ENCODE peak calls at places on chromosomes 13 and 19, in eight cellular contexts. T is T-helper 2 cell, J is cardiac fibroblast, X is head of caudate nucleus, A is GM23338, L is Calu3, V is NCI-H1694 treated with DMSO at 0.1 percent for 48 hours, K is B cell. Q is an unnamed sample.

GRCh38 chr13:21511841-21512240 is 52.7 kb upstream of the ZDHHC20 start:
- DNase-seq in T (no peak), J (peak; percentile 4), X (no peak), A (no peak), L (no peak), V (peak; percentile 75), K (no peak), Q (no peak)

GRCh38 chr13:42333613-42334328 is 61.8 kb downstream of the AKAP11 start:
- DNase-seq in T (no peak), J (peak; percentile 71), X (no peak), A (peak; percentile 80), L (peak; percentile 12), V (no peak), K (peak; percentile 14), Q (peak; percentile 59)

GRCh38 chr19:1416014-1416841 is 8.8 kb downstream of the DAZAP1 start:
- DNase-seq in T (no peak), J (no peak), X (no peak), A (no peak), L (no peak), V (no peak), K (no peak), Q (no peak)

GRCh38 chr19:5932593-5933262 is 18.7 kb downstream of the CAPS start:
- DNase-seq in T (no peak), J (no peak), X (no peak), A (no peak), L (no peak), V (no peak), K (no peak), Q (no peak)

GRCh38 chr19:4052114-4052992 is 14.3 kb downstream of the ZBTB7A start:
- DNase-seq in T (no peak), J (no peak), X (peak; percentile 73), A (no peak), L (peak; percentile 93), V (no peak), K (no peak), Q (no peak)

GRCh38 chr13:67574320-67575233 is 344.4 kb upstream of the PCDH9 start:
- DNase-seq in T (no peak), J (peak; percentile 42), X (no peak), A (no peak), L (no peak), V (no peak), K (no peak), Q (no peak)

GRCh38 chr13:100454876-100455275 is 133.7 kb downstream of the GGACT start:
- DNase-seq in T (no peak), J (peak; percentile 35), X (no peak), A (no peak), L (peak; percentile 3), V (no peak), K (no peak), Q (no peak)

GRCh38 chr19:4327252-4327876 is 11.3 kb downstream of the STAP2 start:
- DNase-seq in T (peak; percentile 48), J (peak; percentile 67), X (peak; percentile 71), A (peak; percentile 99), L (no peak), V (no peak), K (peak; percentile 58), Q (peak; percentile 71)

GRCh38 chr13:30129411-30129810 is 177.9 kb downstream of the KATNAL1 start:
- DNase-seq in T (no peak), J (no peak), X (no peak), A (no peak), L (no peak), V (peak; percentile 16), K (no peak), Q (no peak)

GRCh38 chr19:30095171-30095570 is 153.1 kb downstream of the URI1 start:
- DNase-seq in T (no peak), J (no peak), X (no peak), A (no peak), L (no peak), V (no peak), K (no peak), Q (no peak)

GRCh38 chr13:112892759-112893569 is 76.0 kb upstream of the MCF2L start:
- DNase-seq in T (no peak), J (no peak), X (no peak), A (no peak), L (peak; percentile 15), V (no peak), K (peak; percentile 65), Q (peak; percentile 64)

GRCh38 chr19:34436716-34437115 is 8.5 kb downstream of the UBA2 start:
- DNase-seq in T (no peak), J (peak; percentile 56), X (no peak), A (no peak), L (no peak), V (no peak), K (no peak), Q (no peak)

GRCh38 chr13:58953638-58954037 is 1210.1 kb downstream of the DIAPH3 start:
- DNase-seq in T (no peak), J (no peak), X (no peak), A (no peak), L (no peak), V (no peak), K (no peak), Q (peak; percentile 16)

GRCh38 chr19:49817964-49818690 is at the start of gene MED25:
- DNase-seq in T (peak; percentile 88), J (peak; percentile 89), X (peak; percentile 91), A (peak; percentile 90), L (peak; percentile 91), V (peak; percentile 85), K (peak; percentile 92), Q (peak; percentile 93)

GRCh38 chr13:76852991-76853390 is 33.2 kb downstream of the KCTD12 start:
- DNase-seq in T (no peak), J (peak; percentile 76), X (no peak), A (no peak), L (peak; percentile 2), V (no peak), K (no peak), Q (no peak)

GRCh38 chr13:73417012-73417615 is 358.3 kb downstream of the KLF5 start:
- DNase-seq in T (no peak), J (peak; percentile 3), X (no peak), A (peak; percentile 30), L (no peak), V (no peak), K (no peak), Q (no peak)

GRCh38 chr19:15614507-15615379 is at the start of gene CYP4F8:
- DNase-seq in T (no peak), J (no peak), X (no peak), A (no peak), L (peak; percentile 25), V (no peak), K (no peak), Q (no peak)

GRCh38 chr19:49677232-49677881 is at the start of gene PRMT1:
- DNase-seq in T (peak; percentile 51), J (no peak), X (no peak), A (peak; percentile 67), L (peak; percentile 70), V (peak; percentile 61), K (peak; percentile 75), Q (no peak)

GRCh38 chr19:12720851-12721655 is 2.7 kb downstream of the TNPO2 start:
- DNase-seq in T (no peak), J (peak; percentile 35), X (no peak), A (peak; percentile 43), L (no peak), V (no peak), K (no peak), Q (peak; percentile 51)

GRCh38 chr19:33226550-33227241 is 1.0 kb upstream of the SLC7A10 start:
- DNase-seq in T (no peak), J (peak; percentile 59), X (no peak), A (peak; percentile 96), L (no peak), V (no peak), K (no peak), Q (no peak)

GRCh38 chr19:13255719-13256059 is 105.5 kb downstream of the IER2 start:
- DNase-seq in T (no peak), J (no peak), X (no peak), A (no peak), L (no peak), V (no peak), K (no peak), Q (no peak)

GRCh38 chr13:101875091-101875490 is 422.6 kb downstream of the ITGBL1 start:
- DNase-seq in T (no peak), J (no peak), X (no peak), A (no peak), L (no peak), V (no peak), K (no peak), Q (no peak)

GRCh38 chr19:38980583-38981374 is 5.2 kb upstream of the FBXO17 start:
- DNase-seq in T (no peak), J (no peak), X (no peak), A (no peak), L (no peak), V (no peak), K (no peak), Q (no peak)

GRCh38 chr13:51211910-51212309 is 10.3 kb upstream of the FAM124A start:
- DNase-seq in T (no peak), J (no peak), X (no peak), A (no peak), L (no peak), V (no peak), K (no peak), Q (no peak)

GRCh38 chr13:101341464-101341863 is 74.8 kb downstream of the NALCN start:
- DNase-seq in T (no peak), J (no peak), X (no peak), A (no peak), L (no peak), V (no peak), K (no peak), Q (no peak)

GRCh38 chr19:46495789-46496099 is at the start of gene PNMA8B:
- DNase-seq in T (no peak), J (peak; percentile 61), X (peak; percentile 93), A (peak; percentile 98), L (no peak), V (peak; percentile 51), K (peak; percentile 44), Q (peak; percentile 52)

GRCh38 chr19:45467115-45467455 is 711 bp upstream of the FOSB start:
- DNase-seq in T (no peak), J (no peak), X (no peak), A (peak; percentile 47), L (no peak), V (no peak), K (no peak), Q (no peak)

GRCh38 chr19:19160489-19161035 is 9.5 kb downstream of the MEF2B start:
- DNase-seq in T (no peak), J (no peak), X (no peak), A (peak; percentile 83), L (no peak), V (no peak), K (peak; percentile 94), Q (peak; percentile 77)

GRCh38 chr19:54352041-54352440 is 12.7 kb downstream of the LAIR1 start:
- DNase-seq in T (no peak), J (no peak), X (no peak), A (no peak), L (no peak), V (no peak), K (peak; percentile 59), Q (no peak)

GRCh38 chr13:113118328-113119021 is 4.1 kb upstream of the F10 start:
- DNase-seq in T (no peak), J (no peak), X (no peak), A (no peak), L (no peak), V (no peak), K (no peak), Q (no peak)

GRCh38 chr19:39082167-39082566 is 2.0 kb upstream of the ACP7 start:
- DNase-seq in T (no peak), J (no peak), X (no peak), A (no peak), L (no peak), V (no peak), K (no peak), Q (no peak)

GRCh38 chr19:35142531-35143230 is 374 bp upstream of the FXYD7 start:
- DNase-seq in T (peak; percentile 59), J (peak; percentile 52), X (peak; percentile 79), A (peak; percentile 91), L (peak; percentile 82), V (peak; percentile 61), K (peak; percentile 89), Q (peak; percentile 83)

GRCh38 chr13:79183231-79183630 is 222.8 kb downstream of the RBM26 start:
- DNase-seq in T (no peak), J (no peak), X (no peak), A (no peak), L (no peak), V (no peak), K (no peak), Q (no peak)

GRCh38 chr13:86892330-86892729 is 778.8 kb upstream of the SLITRK5 start:
- DNase-seq in T (no peak), J (no peak), X (no peak), A (no peak), L (no peak), V (no peak), K (no peak), Q (no peak)